ENCODE peak calls at places on chromosomes 6 and 20, in four cellular contexts. T, U, V and N are unnamed samples.

GRCh38 chr20:34922654-34923381 is 32.8 kb downstream of the GSS start:
- DNase-seq in V (peak; percentile 73), T (no peak), U (no peak), N (no peak)

GRCh38 chr6:137089305-137089704 is 44.5 kb upstream of the IL20RA start:
- DNase-seq in V (no peak), U (no peak), T (no peak), N (no peak)

GRCh38 chr20:38307371-38308046 is 3.6 kb downstream of the BPI start:
- DNase-seq in V (no peak), U (no peak), T (no peak), N (no peak)

GRCh38 chr20:32316667-32317066 is 39.2 kb downstream of the KIF3B start:
- DNase-seq in T (no peak), V (no peak), U (no peak), N (no peak)

GRCh38 chr6:53694800-53695394 is 29.3 kb upstream of the KLHL31 start:
- DNase-seq in V (no peak), U (no peak), T (no peak), N (no peak)

GRCh38 chr6:150857062-150857905 is 8.2 kb upstream of the MTHFD1L start:
- DNase-seq in U (no peak), V (peak; percentile 15), T (no peak), N (no peak)

GRCh38 chr20:59823030-59823423 is 110.4 kb downstream of the SYCP2 start:
- DNase-seq in T (no peak), U (no peak), V (no peak), N (no peak)

GRCh38 chr6:116447496-116448011 is 13.6 kb upstream of the CALHM6 start:
- DNase-seq in U (no peak), T (no peak), V (no peak), N (no peak)

GRCh38 chr6:32685603-32686002 is 19.1 kb upstream of the HLA-DQB1 start:
- DNase-seq in V (no peak), T (no peak), U (no peak), N (peak; percentile 95)

GRCh38 chr20:38165089-38165965 is at the start of gene TGM2:
- DNase-seq in T (peak; percentile 92), V (peak; percentile 87), U (peak; percentile 79), N (peak; percentile 32)

GRCh38 chr6:151391021-151391470 is 313 bp downstream of the ZBTB2 start:
- DNase-seq in V (peak; percentile 52), U (no peak), T (peak; percentile 88), N (no peak)

GRCh38 chr6:8334113-8334512 is 101.2 kb downstream of the SLC35B3 start:
- DNase-seq in U (no peak), T (no peak), V (no peak), N (no peak)

GRCh38 chr6:15096894-15097837 is 148.7 kb upstream of the JARID2 start:
- DNase-seq in V (no peak), T (peak; percentile 93), U (no peak), N (no peak)

GRCh38 chr6:158153576-158153975 is 14.5 kb downstream of the SERAC1 start:
- DNase-seq in U (no peak), T (no peak), V (peak; percentile 35), N (no peak)

GRCh38 chr6:26394289-26394688 is 7.8 kb upstream of the BTN3A1 start:
- DNase-seq in T (peak; percentile 47), V (peak; percentile 42), U (no peak), N (no peak)

GRCh38 chr6:1641391-1641790 is 31.7 kb downstream of the FOXC1 start:
- DNase-seq in V (no peak), U (no peak), T (peak; percentile 30), N (no peak)

GRCh38 chr6:30974488-30975252 is 8.8 kb upstream of the MUC21 start:
- DNase-seq in U (no peak), V (no peak), T (peak; percentile 18), N (no peak)

GRCh38 chr6:138948780-138949179 is 39.3 kb downstream of the REPS1 start:
- DNase-seq in V (no peak), T (no peak), U (no peak), N (no peak)

GRCh38 chr6:110217255-110217654 is 37.0 kb downstream of the CDC40 start:
- DNase-seq in U (no peak), T (no peak), V (no peak), N (no peak)

GRCh38 chr6:28137458-28138020 is 4.1 kb upstream of the ZKSCAN8 start:
- DNase-seq in T (peak; percentile 66), V (no peak), U (no peak), N (peak; percentile 62)

DNA sequence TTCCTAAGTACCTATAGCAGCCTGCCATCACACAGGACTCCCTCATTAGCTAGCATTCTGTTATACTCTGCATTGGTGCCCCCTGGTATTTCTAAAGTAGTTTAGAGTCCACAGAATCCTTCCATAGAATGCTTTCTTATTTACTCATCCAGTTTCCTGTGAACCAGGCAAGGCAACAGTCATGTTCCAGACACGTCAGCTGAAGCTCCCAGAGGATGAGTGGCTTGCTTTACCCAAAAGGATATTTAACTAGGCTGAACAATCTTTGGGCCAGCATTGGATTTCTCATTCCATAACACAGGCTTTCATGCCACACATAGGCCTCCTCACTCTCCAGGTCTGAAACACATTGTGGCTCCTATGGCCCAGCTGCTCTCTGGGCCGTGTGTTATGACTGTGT is 203.8 kb upstream of the MAP3K7 start:
- DNase-seq in U (no peak), T (no peak), V (no peak), N (no peak)
- TF ChIP-seq CBX5 in U (no peak), T (no peak), V (no peak), N (no peak)

DNA sequence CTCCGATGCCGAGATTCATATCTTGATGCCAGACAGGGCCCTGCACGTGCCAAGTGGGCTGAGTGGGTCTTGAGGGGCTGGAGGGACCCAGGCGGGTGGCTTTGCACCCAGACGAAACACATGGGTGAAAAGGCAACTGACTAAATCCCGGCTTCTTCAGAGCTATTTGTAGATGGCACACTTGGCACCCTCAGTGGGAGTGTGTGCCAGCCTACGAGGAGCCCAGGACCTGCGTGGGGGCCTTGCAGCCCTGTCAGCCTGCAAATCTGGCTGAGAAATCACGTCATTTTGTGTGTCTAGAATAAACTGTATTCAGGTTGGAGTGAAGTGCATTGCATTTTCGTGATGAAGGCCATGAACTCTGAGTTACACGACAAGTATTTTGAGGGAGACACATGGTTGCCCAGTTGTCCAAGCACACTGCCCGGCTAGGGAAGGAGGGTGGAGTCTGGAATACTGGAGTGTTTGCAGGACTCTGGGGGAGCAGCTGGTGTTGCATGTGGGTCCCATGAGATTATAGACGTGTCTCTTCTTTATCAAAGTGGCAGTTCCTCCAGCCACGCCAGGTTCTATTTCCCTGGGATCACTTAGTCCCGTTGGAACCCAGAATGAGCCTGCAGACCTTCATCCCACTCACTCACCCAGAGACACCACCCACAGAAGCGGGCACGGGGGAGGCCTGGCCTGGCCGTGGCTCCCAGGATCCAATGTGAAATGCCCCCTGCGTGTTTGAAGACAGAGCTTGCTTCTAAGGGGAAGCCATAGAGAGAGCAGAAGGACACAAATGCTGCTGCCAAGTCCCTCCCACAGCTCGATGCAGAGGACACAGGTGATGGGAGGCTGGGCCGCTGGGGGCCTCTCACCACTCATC is 60.1 kb downstream of the DLL1 start:
- DNase-seq in V (no peak), U (no peak), T (no peak), N (no peak)
- TF ChIP-seq CBX5 in V (no peak), U (no peak), T (no peak), N (no peak)

DNA sequence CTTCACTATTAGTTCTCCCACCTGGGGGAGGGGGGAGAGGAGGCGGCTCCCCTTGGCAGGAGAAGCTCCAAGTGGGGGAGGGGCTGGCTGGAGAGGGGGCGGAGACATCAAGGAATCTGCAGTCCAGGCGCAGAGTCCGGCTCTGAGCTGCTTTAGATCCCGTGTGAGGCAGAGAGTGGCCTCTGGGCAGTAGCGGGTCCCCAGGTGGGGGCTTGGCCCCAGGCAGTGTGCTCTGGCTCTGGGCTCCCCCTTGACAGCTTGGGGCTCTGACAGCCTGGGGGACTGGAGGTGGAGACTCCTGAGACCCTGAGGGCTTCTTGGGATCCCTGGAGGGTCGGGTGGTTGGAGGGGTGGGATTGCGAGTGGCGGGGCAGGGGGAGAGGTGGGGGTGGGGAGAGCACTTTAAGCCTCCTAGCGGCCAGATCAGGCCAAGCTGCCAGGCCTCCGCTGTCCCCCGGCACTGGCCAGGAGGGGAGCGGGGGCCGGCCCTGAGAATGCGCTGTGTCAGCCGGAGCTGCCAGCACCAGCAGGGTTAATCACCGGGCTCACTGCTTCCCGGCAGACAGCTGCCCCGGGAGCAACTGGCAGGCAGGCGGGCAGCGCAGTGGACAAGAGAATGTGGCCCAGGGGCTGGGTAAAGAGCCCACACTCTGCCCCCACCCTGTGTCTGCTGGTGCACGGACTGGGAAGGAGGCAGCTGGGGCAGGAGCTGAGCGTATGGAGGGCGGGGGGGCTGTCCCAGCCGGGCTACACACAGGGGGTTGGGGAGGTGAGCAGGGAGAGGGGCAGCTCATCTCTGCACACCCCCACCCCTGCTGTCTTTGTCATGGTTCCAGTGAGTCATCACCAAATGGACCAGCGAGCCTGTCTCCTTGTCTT is 1.8 kb upstream of the LAMA5 start:
- DNase-seq in V (peak; percentile 94), T (peak; percentile 74), U (peak; percentile 79), N (no peak)
- TF ChIP-seq CBX5 in V (peak; percentile 23), T (no peak), U (no peak), N (no peak)

GRCh38 chr6:56102216-56102615 is 145.2 kb downstream of the COL21A1 start:
- DNase-seq in V (no peak), T (no peak), U (no peak), N (no peak)

GRCh38 chr6:56096454-56096853 is 150.9 kb downstream of the COL21A1 start:
- DNase-seq in U (no peak), T (no peak), V (no peak), N (no peak)

GRCh38 chr6:56096946-56097345 is 150.4 kb downstream of the COL21A1 start:
- DNase-seq in U (no peak), T (no peak), V (no peak), N (no peak)

GRCh38 chr6:56104591-56104990 is 142.8 kb downstream of the COL21A1 start:
- DNase-seq in T (no peak), U (no peak), V (no peak), N (no peak)

DNA sequence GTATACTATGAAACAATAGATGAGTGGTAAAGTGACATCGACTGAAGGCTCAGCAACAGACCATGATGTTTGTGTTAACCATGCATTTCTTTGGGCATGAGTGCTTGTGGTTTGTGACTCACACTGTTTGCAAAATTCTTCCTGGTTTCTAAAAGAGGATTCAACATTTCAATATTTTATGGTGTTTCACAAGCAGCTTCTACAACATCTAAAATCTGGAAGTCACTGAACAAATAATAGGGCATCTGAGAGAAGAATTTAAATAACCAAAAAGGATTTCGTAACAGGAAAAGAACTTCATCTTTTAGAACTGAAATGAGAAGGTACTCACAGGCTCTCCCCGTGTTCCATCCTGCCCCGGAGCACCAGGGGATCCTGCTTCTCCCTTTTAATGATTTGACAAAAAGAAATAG is 146.2 kb downstream of the COL21A1 start:
- DNase-seq in V (peak; percentile 48), U (no peak), T (no peak), N (no peak)
- TF ChIP-seq CBX5 in V (no peak), U (no peak), T (no peak), N (no peak)